ENCODE peak calls at places on chromosome 18, in four cellular contexts. M, E, T and Z are unnamed samples.

GRCh38 chr18:59628995-59629394 is 68.2 kb downstream of the CCBE1 start:
- DNase-seq in E (no peak), T (no peak), M (no peak), Z (no peak)

GRCh38 chr18:24809173-24809955 is 348.9 kb downstream of the HRH4 start:
- DNase-seq in T (no peak), E (no peak), M (no peak), Z (no peak)

GRCh38 chr18:47209166-47209565 is 33.0 kb upstream of the IER3IP1 start:
- DNase-seq in T (no peak), M (peak; percentile 42), E (no peak), Z (no peak)

GRCh38 chr18:12074734-12075133 is 18.9 kb upstream of the ANKRD62 start:
- DNase-seq in E (no peak), T (no peak), M (peak; percentile 24), Z (no peak)

GRCh38 chr18:27017901-27018500 is 152.5 kb upstream of the AQP4 start:
- DNase-seq in T (no peak), M (peak; percentile 49), E (peak; percentile 8), Z (no peak)

GRCh38 chr18:9437049-9437448 is 38.3 kb upstream of the RALBP1 start:
- DNase-seq in E (no peak), M (no peak), T (no peak), Z (no peak)

GRCh38 chr18:32473325-32473724 is 2.6 kb upstream of the GAREM1 start:
- DNase-seq in E (no peak), T (no peak), M (no peak), Z (no peak)

GRCh38 chr18:21742323-21742687 is 1.7 kb downstream of the MIB1 start:
- DNase-seq in M (no peak), E (no peak), T (no peak), Z (no peak)

GRCh38 chr18:11996907-11997306 is 15.6 kb downstream of the IMPA2 start:
- DNase-seq in E (no peak), M (no peak), T (no peak), Z (no peak)

GRCh38 chr18:63107931-63108330 is 211.6 kb downstream of the BCL2 start:
- DNase-seq in T (no peak), E (no peak), M (no peak), Z (no peak)

GRCh38 chr18:56391933-56392590 is 246.3 kb downstream of the TXNL1 start:
- DNase-seq in T (no peak), M (no peak), E (no peak), Z (no peak)

GRCh38 chr18:56575819-56576663 is 62.4 kb downstream of the TXNL1 start:
- DNase-seq in M (peak; percentile 71), E (peak; percentile 64), T (no peak), Z (peak; percentile 52)

GRCh38 chr18:32048507-32049091 is 30.0 kb downstream of the RNF125 start:
- DNase-seq in E (peak; percentile 19), M (no peak), T (peak; percentile 27), Z (no peak)

GRCh38 chr18:4578449-4578848 is 123.3 kb upstream of the DLGAP1 start:
- DNase-seq in T (no peak), E (no peak), M (no peak), Z (no peak)

GRCh38 chr18:31512203-31512764 is 14.3 kb downstream of the DSG2 start:
- DNase-seq in T (no peak), E (no peak), M (no peak), Z (peak; percentile 79)

GRCh38 chr18:6954501-6954900 is 163.1 kb downstream of the LAMA1 start:
- DNase-seq in E (no peak), T (no peak), M (no peak), Z (no peak)